ENCODE peak calls at places on chromosomes 2 and 18, in eight cellular contexts. One of them, this sample, is unnamed.

GRCh38 chr2:217981084-217981730 is 21.6 kb downstream of the TNS1 start:
- DNase-seq in lung: peak
- DNase-seq in astrocyte: no peak
- DNase-seq in CD4-positive, alpha-beta memory T cell: no peak
- DNase-seq in brain microvascular endothelial cell: no peak
- DNase-seq in aorta: peak
- DNase-seq in heart left ventricle: peak
- DNase-seq in fibroblast of lung: no peak
- DNase-seq in this sample: no peak

GRCh38 chr2:165810418-165810817 is 16.4 kb upstream of the GALNT3 start:
- DNase-seq in lung: no peak
- DNase-seq in astrocyte: no peak
- DNase-seq in CD4-positive, alpha-beta memory T cell: no peak
- DNase-seq in brain microvascular endothelial cell: no peak
- DNase-seq in aorta: no peak
- DNase-seq in heart left ventricle: no peak
- DNase-seq in fibroblast of lung: no peak
- DNase-seq in this sample: no peak

GRCh38 chr2:11732587-11732986 is 13.8 kb upstream of the LPIN1 start:
- DNase-seq in lung: no peak
- DNase-seq in astrocyte: no peak
- DNase-seq in CD4-positive, alpha-beta memory T cell: no peak
- DNase-seq in brain microvascular endothelial cell: no peak
- DNase-seq in aorta: no peak
- DNase-seq in heart left ventricle: no peak
- DNase-seq in fibroblast of lung: no peak
- DNase-seq in this sample: no peak

GRCh38 chr18:50356036-50356945 is 18.6 kb upstream of the SKA1 start:
- DNase-seq in lung: no peak
- DNase-seq in astrocyte: no peak
- DNase-seq in CD4-positive, alpha-beta memory T cell: no peak
- DNase-seq in brain microvascular endothelial cell: peak
- DNase-seq in aorta: no peak
- DNase-seq in heart left ventricle: no peak
- DNase-seq in fibroblast of lung: no peak
- DNase-seq in this sample: no peak

GRCh38 chr18:49849331-49850217 is 36.2 kb upstream of the ACAA2 start:
- DNase-seq in lung: peak
- DNase-seq in astrocyte: peak
- DNase-seq in CD4-positive, alpha-beta memory T cell: no peak
- DNase-seq in brain microvascular endothelial cell: peak
- DNase-seq in aorta: no peak
- DNase-seq in heart left ventricle: no peak
- DNase-seq in fibroblast of lung: peak
- DNase-seq in this sample: no peak

GRCh38 chr18:11994708-11995444 is 13.6 kb downstream of the IMPA2 start:
- DNase-seq in lung: no peak
- DNase-seq in astrocyte: no peak
- DNase-seq in CD4-positive, alpha-beta memory T cell: no peak
- DNase-seq in brain microvascular endothelial cell: no peak
- DNase-seq in aorta: peak
- DNase-seq in heart left ventricle: no peak
- DNase-seq in fibroblast of lung: peak
- DNase-seq in this sample: no peak

GRCh38 chr2:17934721-17935120 is 56.3 kb downstream of the KCNS3 start:
- DNase-seq in lung: no peak
- DNase-seq in astrocyte: peak
- DNase-seq in CD4-positive, alpha-beta memory T cell: no peak
- DNase-seq in brain microvascular endothelial cell: peak
- DNase-seq in aorta: peak
- DNase-seq in heart left ventricle: no peak
- DNase-seq in fibroblast of lung: peak
- DNase-seq in this sample: no peak

GRCh38 chr2:142973160-142973821 is 95.8 kb downstream of the KYNU start:
- DNase-seq in lung: no peak
- DNase-seq in astrocyte: peak
- DNase-seq in CD4-positive, alpha-beta memory T cell: no peak
- DNase-seq in brain microvascular endothelial cell: no peak
- DNase-seq in aorta: no peak
- DNase-seq in heart left ventricle: no peak
- DNase-seq in fibroblast of lung: no peak
- DNase-seq in this sample: no peak

GRCh38 chr2:238114851-238115660 is 14.9 kb downstream of the ESPNL start:
- DNase-seq in lung: no peak
- DNase-seq in astrocyte: no peak
- DNase-seq in CD4-positive, alpha-beta memory T cell: no peak
- DNase-seq in brain microvascular endothelial cell: no peak
- DNase-seq in aorta: peak
- DNase-seq in heart left ventricle: peak
- DNase-seq in fibroblast of lung: no peak
- DNase-seq in this sample: no peak

GRCh38 chr2:225006730-225007129 is 35.5 kb downstream of the DOCK10 start:
- DNase-seq in lung: no peak
- DNase-seq in astrocyte: no peak
- DNase-seq in CD4-positive, alpha-beta memory T cell: no peak
- DNase-seq in brain microvascular endothelial cell: no peak
- DNase-seq in aorta: no peak
- DNase-seq in heart left ventricle: no peak
- DNase-seq in fibroblast of lung: no peak
- DNase-seq in this sample: no peak

GRCh38 chr2:206556357-206556949 is 85.8 kb upstream of the FAM237A start:
- DNase-seq in lung: no peak
- DNase-seq in astrocyte: peak
- DNase-seq in CD4-positive, alpha-beta memory T cell: peak
- DNase-seq in brain microvascular endothelial cell: no peak
- DNase-seq in aorta: no peak
- DNase-seq in heart left ventricle: no peak
- DNase-seq in fibroblast of lung: peak
- DNase-seq in this sample: no peak

GRCh38 chr2:70132244-70133126 is 45.2 kb downstream of the PCBP1 start:
- DNase-seq in lung: no peak
- DNase-seq in astrocyte: peak
- DNase-seq in CD4-positive, alpha-beta memory T cell: peak
- DNase-seq in brain microvascular endothelial cell: peak
- DNase-seq in aorta: no peak
- DNase-seq in heart left ventricle: peak
- DNase-seq in fibroblast of lung: peak
- DNase-seq in this sample: peak

GRCh38 chr18:76212958-76213357 is 282.1 kb downstream of the ZNF516 start:
- DNase-seq in lung: no peak
- DNase-seq in astrocyte: no peak
- DNase-seq in CD4-positive, alpha-beta memory T cell: peak
- DNase-seq in brain microvascular endothelial cell: no peak
- DNase-seq in aorta: no peak
- DNase-seq in heart left ventricle: no peak
- DNase-seq in fibroblast of lung: no peak
- DNase-seq in this sample: no peak

GRCh38 chr2:43305537-43305936 is 79.1 kb upstream of the ZFP36L2 start:
- DNase-seq in lung: peak
- DNase-seq in astrocyte: no peak
- DNase-seq in CD4-positive, alpha-beta memory T cell: no peak
- DNase-seq in brain microvascular endothelial cell: no peak
- DNase-seq in aorta: no peak
- DNase-seq in heart left ventricle: no peak
- DNase-seq in fibroblast of lung: peak
- DNase-seq in this sample: peak

GRCh38 chr2:166091439-166091838 is 36.4 kb downstream of the SCN1A start:
- DNase-seq in lung: no peak
- DNase-seq in astrocyte: peak
- DNase-seq in CD4-positive, alpha-beta memory T cell: no peak
- DNase-seq in brain microvascular endothelial cell: no peak
- DNase-seq in aorta: no peak
- DNase-seq in heart left ventricle: no peak
- DNase-seq in fibroblast of lung: peak
- DNase-seq in this sample: no peak

GRCh38 chr18:24734058-24734457 is 273.6 kb downstream of the HRH4 start:
- DNase-seq in lung: peak
- DNase-seq in astrocyte: no peak
- DNase-seq in CD4-positive, alpha-beta memory T cell: no peak
- DNase-seq in brain microvascular endothelial cell: no peak
- DNase-seq in aorta: no peak
- DNase-seq in heart left ventricle: no peak
- DNase-seq in fibroblast of lung: peak
- DNase-seq in this sample: peak

GRCh38 chr2:37555457-37555856 is 116.0 kb downstream of the CDC42EP3 start:
- DNase-seq in lung: no peak
- DNase-seq in astrocyte: no peak
- DNase-seq in CD4-positive, alpha-beta memory T cell: peak
- DNase-seq in brain microvascular endothelial cell: no peak
- DNase-seq in aorta: peak
- DNase-seq in heart left ventricle: no peak
- DNase-seq in fibroblast of lung: no peak
- DNase-seq in this sample: no peak

GRCh38 chr2:174683392-174683759 is 80.9 kb downstream of the CHRNA1 start:
- DNase-seq in lung: no peak
- DNase-seq in astrocyte: peak
- DNase-seq in CD4-positive, alpha-beta memory T cell: peak
- DNase-seq in brain microvascular endothelial cell: peak
- DNase-seq in aorta: no peak
- DNase-seq in heart left ventricle: no peak
- DNase-seq in fibroblast of lung: peak
- DNase-seq in this sample: peak

GRCh38 chr2:124193706-124194105 is 168.6 kb downstream of the CNTNAP5 start:
- DNase-seq in lung: no peak
- DNase-seq in astrocyte: no peak
- DNase-seq in CD4-positive, alpha-beta memory T cell: no peak
- DNase-seq in brain microvascular endothelial cell: no peak
- DNase-seq in aorta: no peak
- DNase-seq in heart left ventricle: no peak
- DNase-seq in fibroblast of lung: no peak
- DNase-seq in this sample: no peak

GRCh38 chr2:53036196-53036595 is 731.4 kb upstream of the CHAC2 start:
- DNase-seq in lung: no peak
- DNase-seq in astrocyte: peak
- DNase-seq in CD4-positive, alpha-beta memory T cell: no peak
- DNase-seq in brain microvascular endothelial cell: peak
- DNase-seq in aorta: no peak
- DNase-seq in heart left ventricle: no peak
- DNase-seq in fibroblast of lung: peak
- DNase-seq in this sample: no peak

GRCh38 chr2:196245746-196246145 is 74.4 kb upstream of the STK17B start:
- DNase-seq in lung: no peak
- DNase-seq in astrocyte: no peak
- DNase-seq in CD4-positive, alpha-beta memory T cell: no peak
- DNase-seq in brain microvascular endothelial cell: no peak
- DNase-seq in aorta: no peak
- DNase-seq in heart left ventricle: no peak
- DNase-seq in fibroblast of lung: no peak
- DNase-seq in this sample: no peak

GRCh38 chr2:36618381-36618780 is 20.4 kb upstream of the FEZ2 start:
- DNase-seq in lung: no peak
- DNase-seq in astrocyte: peak
- DNase-seq in CD4-positive, alpha-beta memory T cell: no peak
- DNase-seq in brain microvascular endothelial cell: peak
- DNase-seq in aorta: no peak
- DNase-seq in heart left ventricle: no peak
- DNase-seq in fibroblast of lung: peak
- DNase-seq in this sample: no peak

DNA sequence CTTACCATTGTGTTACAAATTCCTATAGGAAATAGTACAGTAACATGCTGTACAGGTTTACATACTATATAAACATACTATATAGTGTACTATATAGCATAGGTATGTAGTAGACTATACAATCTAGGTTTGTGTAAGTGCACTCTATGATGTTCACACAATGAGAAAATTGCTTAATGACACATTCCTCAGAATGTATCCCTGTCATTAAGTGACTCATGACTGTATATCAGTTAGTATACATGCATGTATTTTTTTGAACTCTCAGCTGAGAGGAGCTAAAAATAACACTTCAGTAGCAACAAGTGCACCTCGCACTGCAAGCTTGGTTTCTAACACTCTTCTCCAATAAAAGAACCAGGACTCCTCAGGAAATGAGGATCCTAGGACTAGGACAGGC is 19.5 kb upstream of the ASXL3 start:
- DNase-seq in lung: no peak
- DNase-seq in astrocyte: no peak
- DNase-seq in CD4-positive, alpha-beta memory T cell: no peak
- DNase-seq in brain microvascular endothelial cell: no peak
- DNase-seq in aorta: no peak
- DNase-seq in heart left ventricle: no peak
- DNase-seq in fibroblast of lung: no peak
- DNase-seq in this sample: no peak
- H3K27ac ChIP-seq in lung: no peak
- H3K27ac ChIP-seq in astrocyte: no peak
- H3K27ac ChIP-seq in CD4-positive, alpha-beta memory T cell: no peak
- H3K27ac ChIP-seq in brain microvascular endothelial cell: no peak
- H3K27ac ChIP-seq in aorta: no peak
- H3K27ac ChIP-seq in heart left ventricle: no peak
- H3K27ac ChIP-seq in fibroblast of lung: no peak
- H3K27ac ChIP-seq in this sample: no peak

GRCh38 chr18:47492691-47493090 is 241.2 kb upstream of the SKOR2 start:
- DNase-seq in lung: no peak
- DNase-seq in astrocyte: no peak
- DNase-seq in CD4-positive, alpha-beta memory T cell: no peak
- DNase-seq in brain microvascular endothelial cell: no peak
- DNase-seq in aorta: no peak
- DNase-seq in heart left ventricle: no peak
- DNase-seq in fibroblast of lung: no peak
- DNase-seq in this sample: no peak
- H3K27ac ChIP-seq in lung: no peak
- H3K27ac ChIP-seq in astrocyte: no peak
- H3K27ac ChIP-seq in CD4-positive, alpha-beta memory T cell: no peak
- H3K27ac ChIP-seq in brain microvascular endothelial cell: no peak
- H3K27ac ChIP-seq in aorta: no peak
- H3K27ac ChIP-seq in heart left ventricle: no peak
- H3K27ac ChIP-seq in fibroblast of lung: no peak
- H3K27ac ChIP-seq in this sample: no peak

GRCh38 chr2:26175191-26175715 is 2.4 kb downstream of the GAREM2 start:
- DNase-seq in lung: no peak
- DNase-seq in astrocyte: no peak
- DNase-seq in CD4-positive, alpha-beta memory T cell: no peak
- DNase-seq in brain microvascular endothelial cell: no peak
- DNase-seq in aorta: no peak
- DNase-seq in heart left ventricle: peak
- DNase-seq in fibroblast of lung: no peak
- DNase-seq in this sample: no peak
- H3K27ac ChIP-seq in lung: no peak
- H3K27ac ChIP-seq in astrocyte: no peak
- H3K27ac ChIP-seq in CD4-positive, alpha-beta memory T cell: no peak
- H3K27ac ChIP-seq in brain microvascular endothelial cell: no peak
- H3K27ac ChIP-seq in aorta: no peak
- H3K27ac ChIP-seq in heart left ventricle: no peak
- H3K27ac ChIP-seq in fibroblast of lung: no peak
- H3K27ac ChIP-seq in this sample: no peak

DNA sequence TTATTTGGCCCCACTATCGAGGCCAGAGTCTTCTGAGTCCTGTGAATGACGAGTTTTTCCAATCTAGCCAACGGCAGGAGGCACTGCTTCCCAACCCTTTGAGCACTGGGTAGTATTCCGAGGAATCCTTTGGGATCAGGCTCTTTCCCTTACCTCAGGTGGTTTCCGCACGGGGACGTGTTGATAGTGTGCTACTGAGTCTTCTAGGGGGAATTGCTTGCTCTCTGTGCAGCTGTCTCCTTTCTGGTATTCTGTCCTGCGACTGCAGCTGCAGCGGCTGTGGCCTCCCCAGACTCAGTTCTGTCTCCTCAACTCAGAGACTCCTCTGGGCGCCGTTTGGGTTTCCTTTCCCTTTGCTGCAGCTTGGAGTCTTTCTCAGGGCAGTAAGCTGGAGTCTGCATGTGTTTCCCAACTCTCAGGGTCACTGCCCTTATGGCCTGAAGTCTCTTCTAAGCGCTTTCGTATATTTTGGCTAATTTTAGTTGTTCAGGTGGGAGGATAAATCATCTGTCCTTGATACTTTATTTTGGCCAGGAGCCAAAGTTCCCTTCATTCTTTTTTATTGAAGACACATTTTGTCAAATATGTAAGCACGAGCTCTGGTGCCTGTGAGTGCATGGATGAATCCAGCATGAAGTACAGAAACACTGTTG is 118.4 kb downstream of the MAP4K4 start:
- DNase-seq in lung: no peak
- DNase-seq in astrocyte: peak
- DNase-seq in CD4-positive, alpha-beta memory T cell: no peak
- DNase-seq in brain microvascular endothelial cell: no peak
- DNase-seq in aorta: no peak
- DNase-seq in heart left ventricle: no peak
- DNase-seq in fibroblast of lung: no peak
- DNase-seq in this sample: peak
- H3K27ac ChIP-seq in lung: no peak
- H3K27ac ChIP-seq in astrocyte: no peak
- H3K27ac ChIP-seq in CD4-positive, alpha-beta memory T cell: no peak
- H3K27ac ChIP-seq in brain microvascular endothelial cell: peak
- H3K27ac ChIP-seq in aorta: no peak
- H3K27ac ChIP-seq in heart left ventricle: no peak
- H3K27ac ChIP-seq in fibroblast of lung: no peak
- H3K27ac ChIP-seq in this sample: no peak

This sample was measured in uterus.